ENCODE peak calls at places on chromosomes 11 and 22, in eight cellular contexts. X is heart left ventricle, H is GM23338, Y is transverse colon, D is fibroblast of lung, T is cardiac muscle cell, A is spleen, P is HFF-Myc. I is an unnamed sample.

GRCh38 chr11:73597340-73597955 is 464 bp downstream of the FAM168A start:
- DNase-seq in X (no peak), H (peak; percentile 55), Y (no peak), D (no peak), T (no peak), A (no peak), P (no peak), I (no peak)

GRCh38 chr11:26134481-26135355 is 197.2 kb upstream of the ANO3 start:
- DNase-seq in X (no peak), H (peak; percentile 62), Y (no peak), D (peak; percentile 54), T (peak; percentile 16), A (no peak), P (no peak), I (peak; percentile 6)

GRCh38 chr11:100581318-100581717 is 105.8 kb upstream of the ARHGAP42 start:
- DNase-seq in X (no peak), H (no peak), Y (no peak), D (no peak), T (no peak), A (no peak), P (no peak), I (no peak)

GRCh38 chr11:77347962-77348361 is 46.5 kb upstream of the GDPD4 start:
- DNase-seq in X (no peak), H (no peak), Y (no peak), D (no peak), T (no peak), A (no peak), P (no peak), I (no peak)

GRCh38 chr22:46606886-46607285 is 13.3 kb upstream of the GRAMD4 start:
- DNase-seq in X (no peak), H (no peak), Y (no peak), D (no peak), T (no peak), A (no peak), P (no peak), I (no peak)

GRCh38 chr11:124195419-124195734 is 12.2 kb downstream of the OR10D3 start:
- DNase-seq in X (no peak), H (no peak), Y (no peak), D (no peak), T (no peak), A (no peak), P (no peak), I (no peak)

GRCh38 chr11:128086794-128087193 is 500.6 kb downstream of the ETS1 start:
- DNase-seq in X (no peak), H (no peak), Y (no peak), D (no peak), T (no peak), A (no peak), P (no peak), I (no peak)

GRCh38 chr22:24106385-24107381 is 74.6 kb upstream of the SUSD2 start:
- DNase-seq in X (no peak), H (peak; percentile 45), Y (peak; percentile 28), D (peak; percentile 14), T (no peak), A (no peak), P (no peak), I (no peak)

GRCh38 chr22:26673485-26673884 is 16.1 kb downstream of the MIAT start:
- DNase-seq in X (no peak), H (no peak), Y (peak; percentile 22), D (peak; percentile 12), T (no peak), A (no peak), P (no peak), I (no peak)

GRCh38 chr22:46612904-46613605 is 7.1 kb upstream of the GRAMD4 start:
- DNase-seq in X (peak; percentile 61), H (no peak), Y (peak; percentile 69), D (peak; percentile 23), T (peak; percentile 49), A (peak; percentile 83), P (no peak), I (no peak)

GRCh38 chr11:33475999-33476398 is 218.8 kb downstream of the HIPK3 start:
- DNase-seq in X (no peak), H (no peak), Y (no peak), D (peak; percentile 66), T (peak; percentile 59), A (no peak), P (no peak), I (peak; percentile 80)

GRCh38 chr11:7020183-7020917 is at the start of the genes NLRP14 and ZNF214:
- DNase-seq in X (peak; percentile 93), H (peak; percentile 98), Y (peak; percentile 94), D (peak; percentile 93), T (peak; percentile 97), A (no peak), P (peak; percentile 78), I (peak; percentile 76)

GRCh38 chr11:115872418-115872817 is 368.2 kb upstream of the CADM1 start:
- DNase-seq in X (no peak), H (no peak), Y (no peak), D (no peak), T (no peak), A (no peak), P (no peak), I (no peak)

GRCh38 chr11:24513837-24514594 is 17.2 kb downstream of the LUZP2 start:
- DNase-seq in X (no peak), H (no peak), Y (no peak), D (no peak), T (peak; percentile 11), A (no peak), P (no peak), I (no peak)

GRCh38 chr11:73262851-73263495 is 9.2 kb upstream of the P2RY6 start:
- DNase-seq in X (no peak), H (no peak), Y (no peak), D (peak; percentile 17), T (no peak), A (no peak), P (no peak), I (no peak)

GRCh38 chr11:106624377-106624776 is 393.9 kb downstream of the GUCY1A2 start:
- DNase-seq in X (no peak), H (peak; percentile 43), Y (no peak), D (peak; percentile 28), T (no peak), A (no peak), P (no peak), I (no peak)

GRCh38 chr22:35835267-35835997 is 117.8 kb downstream of the APOL5 start:
- DNase-seq in X (no peak), H (no peak), Y (no peak), D (no peak), T (no peak), A (no peak), P (no peak), I (no peak)

GRCh38 chr22:20957118-20957690 is 9.9 kb upstream of the AIFM3 start:
- DNase-seq in X (no peak), H (peak; percentile 71), Y (peak; percentile 44), D (no peak), T (peak; percentile 35), A (peak; percentile 82), P (no peak), I (no peak)

GRCh38 chr11:106228996-106229395 is 151.5 kb downstream of the AASDHPPT start:
- DNase-seq in X (no peak), H (no peak), Y (no peak), D (no peak), T (no peak), A (no peak), P (no peak), I (no peak)

GRCh38 chr11:16337421-16338213 is 18.7 kb downstream of the SOX6 start:
- DNase-seq in X (no peak), H (no peak), Y (no peak), D (no peak), T (peak; percentile 20), A (no peak), P (no peak), I (no peak)

GRCh38 chr22:47816121-47816915 is 1053.9 kb downstream of the TBC1D22A start:
- DNase-seq in X (no peak), H (no peak), Y (no peak), D (no peak), T (no peak), A (no peak), P (no peak), I (no peak)

GRCh38 chr22:42720263-42721044 is at the start of gene A4GALT:
- DNase-seq in X (no peak), H (peak; percentile 54), Y (no peak), D (no peak), T (peak; percentile 52), A (peak; percentile 83), P (no peak), I (no peak)
- H3K4me3 ChIP-seq in X (peak within 1 kb of the TSS; percentile 98), H (peak within 1 kb of the TSS; percentile 78), Y (peak within 1 kb of the TSS; percentile 57), D (peak within 1 kb of the TSS; percentile 56), T (peak within 1 kb of the TSS; percentile 90), A (peak within 1 kb of the TSS; percentile 55), P (peak within 1 kb of the TSS; percentile 40), I (peak within 1 kb of the TSS; percentile 49)

GRCh38 chr11:12126352-12127019 is 16.1 kb downstream of the MICAL2 start:
- DNase-seq in X (no peak), H (no peak), Y (no peak), D (peak; percentile 88), T (no peak), A (peak; percentile 64), P (peak; percentile 35), I (no peak)
- TF ChIP-seq CTCF in X (no peak), H (peak; percentile 33), Y (no peak), D (no peak), T (peak; percentile 25), A (no peak), P (no peak), I (no peak)

GRCh38 chr11:12086271-12087074 is 23.9 kb upstream of the MICAL2 start:
- DNase-seq in X (peak; percentile 82), H (no peak), Y (peak; percentile 64), D (peak; percentile 95), T (no peak), A (no peak), P (peak; percentile 92), I (peak; percentile 68)
- H3K4me3 ChIP-seq in X (peak overlapping the region; percentile 13), H (no peak overlapping the region), Y (no peak overlapping the region), D (no peak overlapping the region), T (no peak overlapping the region), A (no peak overlapping the region), P (peak overlapping the region; percentile 30), I (no peak overlapping the region)

DNA sequence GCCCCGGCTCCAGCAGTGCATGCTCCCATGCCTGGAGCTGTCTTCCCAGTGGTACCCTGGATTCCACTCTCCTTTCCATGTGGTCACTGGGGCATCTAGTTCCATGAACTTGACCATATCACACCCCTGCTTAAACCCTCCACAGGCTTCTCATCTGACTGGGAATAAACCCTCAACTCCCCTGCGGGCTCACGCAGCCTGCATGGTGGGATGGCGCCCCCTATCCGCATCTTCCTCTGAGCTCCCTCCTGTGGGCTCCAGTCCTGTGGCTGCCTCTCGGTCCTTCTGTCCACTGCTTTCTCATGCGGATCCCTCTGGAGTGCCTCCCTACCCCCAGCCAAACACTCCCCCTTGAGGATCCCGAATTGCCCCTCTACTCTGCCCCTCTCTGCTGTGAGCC is 41.4 kb upstream of the TTLL12 start:
- DNase-seq in X (no peak), H (peak; percentile 88), Y (peak; percentile 24), D (peak; percentile 15), T (peak; percentile 59), A (no peak), P (no peak), I (no peak)
- TF ChIP-seq CTCF in X (peak; percentile 36), H (peak; percentile 78), Y (no peak), D (peak; percentile 27), T (peak; percentile 52), A (no peak), P (peak; percentile 61), I (peak; percentile 43)